ENCODE peak calls at places on chromosomes 11 and 22, in five cellular contexts. One of them, this sample, is unnamed.

GRCh38 chr11:47980907-47981621 is 705 bp downstream of the PTPRJ start:
- DNase-seq in nephron progenitor cell: peak; percentile 74
- DNase-seq in activated CD8-positive, alpha-beta T cell treated with anti-CD3 and anti-CD28 coated beads for 36 hours: peak; percentile 35
- DNase-seq in GM20000: peak; percentile 76
- DNase-seq in PC-9: no peak
- DNase-seq in this sample: peak; percentile 42

GRCh38 chr22:31313366-31314147 is 21.3 kb upstream of the PIK3IP1 start:
- DNase-seq in nephron progenitor cell: peak; percentile 70
- DNase-seq in activated CD8-positive, alpha-beta T cell treated with anti-CD3 and anti-CD28 coated beads for 36 hours: peak; percentile 80
- DNase-seq in GM20000: peak; percentile 61
- DNase-seq in PC-9: peak; percentile 88
- DNase-seq in this sample: peak; percentile 74

GRCh38 chr11:9078113-9079041 is 13.0 kb downstream of the SCUBE2 start:
- DNase-seq in nephron progenitor cell: no peak
- DNase-seq in activated CD8-positive, alpha-beta T cell treated with anti-CD3 and anti-CD28 coated beads for 36 hours: no peak
- DNase-seq in GM20000: no peak
- DNase-seq in PC-9: no peak
- DNase-seq in this sample: no peak

GRCh38 chr22:35842954-35843353 is 125.3 kb downstream of the APOL5 start:
- DNase-seq in nephron progenitor cell: peak; percentile 20
- DNase-seq in activated CD8-positive, alpha-beta T cell treated with anti-CD3 and anti-CD28 coated beads for 36 hours: peak; percentile 16
- DNase-seq in GM20000: peak; percentile 15
- DNase-seq in PC-9: no peak
- DNase-seq in this sample: no peak

GRCh38 chr11:102138677-102139076 is 28.4 kb downstream of the YAP1 start:
- DNase-seq in nephron progenitor cell: no peak
- DNase-seq in activated CD8-positive, alpha-beta T cell treated with anti-CD3 and anti-CD28 coated beads for 36 hours: no peak
- DNase-seq in GM20000: no peak
- DNase-seq in PC-9: peak; percentile 73
- DNase-seq in this sample: no peak

GRCh38 chr11:20964985-20965384 is 295.6 kb downstream of the NELL1 start:
- DNase-seq in nephron progenitor cell: no peak
- DNase-seq in activated CD8-positive, alpha-beta T cell treated with anti-CD3 and anti-CD28 coated beads for 36 hours: no peak
- DNase-seq in GM20000: no peak
- DNase-seq in PC-9: no peak
- DNase-seq in this sample: no peak

GRCh38 chr11:77542296-77542695 is 47.5 kb upstream of the AQP11 start:
- DNase-seq in nephron progenitor cell: no peak
- DNase-seq in activated CD8-positive, alpha-beta T cell treated with anti-CD3 and anti-CD28 coated beads for 36 hours: no peak
- DNase-seq in GM20000: no peak
- DNase-seq in PC-9: no peak
- DNase-seq in this sample: no peak

GRCh38 chr22:40605676-40606250 is 30.8 kb downstream of the MRTFA start:
- DNase-seq in nephron progenitor cell: no peak
- DNase-seq in activated CD8-positive, alpha-beta T cell treated with anti-CD3 and anti-CD28 coated beads for 36 hours: no peak
- DNase-seq in GM20000: no peak
- DNase-seq in PC-9: peak; percentile 76
- DNase-seq in this sample: no peak

GRCh38 chr11:45949992-45950407 is 27.5 kb downstream of the LARGE2 start:
- DNase-seq in nephron progenitor cell: no peak
- DNase-seq in activated CD8-positive, alpha-beta T cell treated with anti-CD3 and anti-CD28 coated beads for 36 hours: no peak
- DNase-seq in GM20000: no peak
- DNase-seq in PC-9: no peak
- DNase-seq in this sample: no peak

GRCh38 chr11:95067828-95068244 is 1.1 kb downstream of the SRSF8 start:
- DNase-seq in nephron progenitor cell: no peak
- DNase-seq in activated CD8-positive, alpha-beta T cell treated with anti-CD3 and anti-CD28 coated beads for 36 hours: no peak
- DNase-seq in GM20000: no peak
- DNase-seq in PC-9: no peak
- DNase-seq in this sample: peak; percentile 62

GRCh38 chr22:40922484-40923303 is 28.5 kb upstream of the RBX1 start:
- DNase-seq in nephron progenitor cell: no peak
- DNase-seq in activated CD8-positive, alpha-beta T cell treated with anti-CD3 and anti-CD28 coated beads for 36 hours: peak; percentile 8
- DNase-seq in GM20000: peak; percentile 52
- DNase-seq in PC-9: peak; percentile 56
- DNase-seq in this sample: no peak

GRCh38 chr11:75851203-75851602 is 36.2 kb downstream of the UVRAG start:
- DNase-seq in nephron progenitor cell: no peak
- DNase-seq in activated CD8-positive, alpha-beta T cell treated with anti-CD3 and anti-CD28 coated beads for 36 hours: no peak
- DNase-seq in GM20000: no peak
- DNase-seq in PC-9: no peak
- DNase-seq in this sample: no peak

GRCh38 chr11:2298795-2299747 is 2.6 kb downstream of the C11orf21 start:
- DNase-seq in nephron progenitor cell: peak; percentile 47
- DNase-seq in activated CD8-positive, alpha-beta T cell treated with anti-CD3 and anti-CD28 coated beads for 36 hours: peak; percentile 74
- DNase-seq in GM20000: no peak
- DNase-seq in PC-9: peak; percentile 40
- DNase-seq in this sample: no peak
- TF ChIP-seq CTCF in nephron progenitor cell: peak; percentile 43
- TF ChIP-seq CTCF in activated CD8-positive, alpha-beta T cell treated with anti-CD3 and anti-CD28 coated beads for 36 hours: peak; percentile 59
- TF ChIP-seq CTCF in GM20000: no peak
- TF ChIP-seq CTCF in PC-9: peak; percentile 75
- TF ChIP-seq CTCF in this sample: no peak

GRCh38 chr11:27909386-27909785 is 198.6 kb downstream of the KIF18A start:
- DNase-seq in nephron progenitor cell: no peak
- DNase-seq in activated CD8-positive, alpha-beta T cell treated with anti-CD3 and anti-CD28 coated beads for 36 hours: no peak
- DNase-seq in GM20000: no peak
- DNase-seq in PC-9: no peak
- DNase-seq in this sample: no peak
- TF ChIP-seq CTCF in nephron progenitor cell: no peak
- TF ChIP-seq CTCF in activated CD8-positive, alpha-beta T cell treated with anti-CD3 and anti-CD28 coated beads for 36 hours: no peak
- TF ChIP-seq CTCF in GM20000: no peak
- TF ChIP-seq CTCF in PC-9: no peak
- TF ChIP-seq CTCF in this sample: no peak

GRCh38 chr11:14190992-14191773 is 167.8 kb downstream of the RRAS2 start:
- DNase-seq in nephron progenitor cell: no peak
- DNase-seq in activated CD8-positive, alpha-beta T cell treated with anti-CD3 and anti-CD28 coated beads for 36 hours: no peak
- DNase-seq in GM20000: no peak
- DNase-seq in PC-9: no peak
- DNase-seq in this sample: no peak

GRCh38 chr11:14189874-14190273 is 169.1 kb downstream of the RRAS2 start:
- DNase-seq in nephron progenitor cell: no peak
- DNase-seq in activated CD8-positive, alpha-beta T cell treated with anti-CD3 and anti-CD28 coated beads for 36 hours: no peak
- DNase-seq in GM20000: no peak
- DNase-seq in PC-9: no peak
- DNase-seq in this sample: no peak

DNA sequence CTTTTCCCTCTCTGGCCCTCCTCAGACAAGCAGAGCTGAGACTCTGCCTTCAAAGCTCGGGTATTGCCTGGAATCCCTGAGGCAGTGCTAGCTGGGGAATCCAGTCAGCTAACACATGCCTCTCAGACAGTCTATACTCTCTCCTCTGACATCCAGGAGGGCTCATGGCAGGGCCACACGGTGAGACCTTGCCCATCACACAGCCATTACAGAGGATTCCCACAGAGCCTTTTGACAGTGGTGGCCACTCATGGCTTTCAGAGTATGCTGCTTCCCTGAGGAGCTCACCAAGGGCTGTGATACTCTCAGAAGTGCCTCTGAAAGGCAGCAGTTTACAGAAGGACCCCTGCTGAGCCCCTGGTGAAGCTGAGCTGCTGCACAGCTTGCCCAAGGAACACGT is 165.3 kb downstream of the RRAS2 start:
- DNase-seq in nephron progenitor cell: no peak
- DNase-seq in activated CD8-positive, alpha-beta T cell treated with anti-CD3 and anti-CD28 coated beads for 36 hours: no peak
- DNase-seq in GM20000: no peak
- DNase-seq in PC-9: no peak
- DNase-seq in this sample: no peak
- TF ChIP-seq CTCF in nephron progenitor cell: no peak
- TF ChIP-seq CTCF in activated CD8-positive, alpha-beta T cell treated with anti-CD3 and anti-CD28 coated beads for 36 hours: no peak
- TF ChIP-seq CTCF in GM20000: no peak
- TF ChIP-seq CTCF in PC-9: no peak
- TF ChIP-seq CTCF in this sample: no peak

DNA sequence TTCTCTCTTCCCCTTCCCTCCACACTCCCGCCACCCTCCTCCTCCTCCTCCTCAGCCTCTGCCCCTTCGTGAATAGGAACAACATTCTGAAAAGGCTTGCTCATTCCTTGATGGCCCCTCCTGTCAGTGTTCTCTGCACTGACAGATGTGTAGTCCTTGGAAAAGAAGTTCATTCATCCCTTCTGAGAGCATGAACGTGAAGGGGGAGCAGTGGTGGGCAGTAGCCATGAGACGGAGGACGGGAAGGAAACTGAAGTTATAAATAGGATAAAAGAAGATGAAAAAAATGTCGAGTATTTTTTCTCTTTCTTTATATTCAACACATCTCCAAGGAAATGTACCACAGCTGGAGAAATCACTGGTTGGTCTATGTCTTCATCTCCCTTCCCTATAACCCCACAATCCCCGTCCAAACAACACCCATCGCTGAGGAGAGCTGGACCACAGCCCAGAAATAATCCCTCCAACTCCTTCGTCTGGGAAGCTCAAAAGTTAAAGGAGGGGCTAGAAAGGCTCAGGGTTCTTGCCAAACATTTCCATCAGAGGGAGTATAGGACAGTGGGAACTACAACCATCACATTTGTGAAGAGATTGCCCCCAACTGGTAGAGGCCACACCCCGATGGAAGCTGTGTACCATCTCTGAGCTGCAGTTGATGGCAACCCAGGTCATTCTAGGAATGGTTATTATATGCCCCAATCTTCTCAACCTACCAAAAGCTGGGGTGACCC is 33.5 kb downstream of the ETS1 start:
- DNase-seq in nephron progenitor cell: no peak
- DNase-seq in activated CD8-positive, alpha-beta T cell treated with anti-CD3 and anti-CD28 coated beads for 36 hours: peak; percentile 22
- DNase-seq in GM20000: no peak
- DNase-seq in PC-9: no peak
- DNase-seq in this sample: no peak
- TF ChIP-seq CTCF in nephron progenitor cell: no peak
- TF ChIP-seq CTCF in activated CD8-positive, alpha-beta T cell treated with anti-CD3 and anti-CD28 coated beads for 36 hours: peak; percentile 3
- TF ChIP-seq CTCF in GM20000: peak; percentile 59
- TF ChIP-seq CTCF in PC-9: no peak
- TF ChIP-seq CTCF in this sample: no peak

GRCh38 chr11:19868871-19869270 is 156.2 kb downstream of the NAV2 start:
- DNase-seq in nephron progenitor cell: no peak
- DNase-seq in activated CD8-positive, alpha-beta T cell treated with anti-CD3 and anti-CD28 coated beads for 36 hours: no peak
- DNase-seq in GM20000: no peak
- DNase-seq in PC-9: no peak
- DNase-seq in this sample: no peak

GRCh38 chr11:19871531-19871930 is 158.9 kb downstream of the NAV2 start:
- DNase-seq in nephron progenitor cell: no peak
- DNase-seq in activated CD8-positive, alpha-beta T cell treated with anti-CD3 and anti-CD28 coated beads for 36 hours: no peak
- DNase-seq in GM20000: no peak
- DNase-seq in PC-9: no peak
- DNase-seq in this sample: no peak

GRCh38 chr11:19868281-19868821 is 155.7 kb downstream of the NAV2 start:
- DNase-seq in nephron progenitor cell: no peak
- DNase-seq in activated CD8-positive, alpha-beta T cell treated with anti-CD3 and anti-CD28 coated beads for 36 hours: no peak
- DNase-seq in GM20000: no peak
- DNase-seq in PC-9: no peak
- DNase-seq in this sample: no peak

GRCh38 chr11:19869466-19869865 is 156.8 kb downstream of the NAV2 start:
- DNase-seq in nephron progenitor cell: no peak
- DNase-seq in activated CD8-positive, alpha-beta T cell treated with anti-CD3 and anti-CD28 coated beads for 36 hours: no peak
- DNase-seq in GM20000: no peak
- DNase-seq in PC-9: no peak
- DNase-seq in this sample: no peak

GRCh38 chr11:19869946-19870589 is 157.4 kb downstream of the NAV2 start:
- DNase-seq in nephron progenitor cell: no peak
- DNase-seq in activated CD8-positive, alpha-beta T cell treated with anti-CD3 and anti-CD28 coated beads for 36 hours: no peak
- DNase-seq in GM20000: no peak
- DNase-seq in PC-9: no peak
- DNase-seq in this sample: no peak
- TF ChIP-seq CTCF in nephron progenitor cell: no peak
- TF ChIP-seq CTCF in activated CD8-positive, alpha-beta T cell treated with anti-CD3 and anti-CD28 coated beads for 36 hours: no peak
- TF ChIP-seq CTCF in GM20000: no peak
- TF ChIP-seq CTCF in PC-9: no peak
- TF ChIP-seq CTCF in this sample: no peak

DNA sequence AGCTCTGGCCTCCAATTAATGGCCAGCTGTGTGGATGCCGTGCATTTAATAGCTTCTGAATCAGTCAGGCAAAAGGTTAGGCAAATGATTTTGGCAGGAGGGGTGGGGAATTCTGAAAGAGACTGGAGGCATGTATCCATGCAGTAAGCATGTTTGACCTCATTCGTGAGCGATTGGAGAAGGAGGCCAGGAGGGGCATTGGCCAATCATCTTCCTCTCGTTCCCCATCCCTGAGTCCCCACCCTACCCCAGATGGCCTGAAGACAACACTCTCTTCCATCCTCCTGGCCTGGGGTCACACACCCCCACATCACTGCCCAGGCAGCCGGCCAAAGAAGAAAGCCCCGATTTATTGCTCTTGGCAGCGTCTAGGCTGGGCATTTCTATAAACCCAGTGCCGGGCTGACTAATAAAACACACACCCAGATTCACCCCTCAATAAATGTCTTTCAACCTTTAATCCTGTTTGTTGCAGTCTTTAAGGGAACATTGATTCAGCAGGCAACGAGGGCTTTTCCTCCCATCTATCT is 150.0 kb downstream of the OPCML start:
- DNase-seq in nephron progenitor cell: no peak
- DNase-seq in activated CD8-positive, alpha-beta T cell treated with anti-CD3 and anti-CD28 coated beads for 36 hours: no peak
- DNase-seq in GM20000: no peak
- DNase-seq in PC-9: no peak
- DNase-seq in this sample: no peak
- TF ChIP-seq CTCF in nephron progenitor cell: no peak
- TF ChIP-seq CTCF in activated CD8-positive, alpha-beta T cell treated with anti-CD3 and anti-CD28 coated beads for 36 hours: no peak
- TF ChIP-seq CTCF in GM20000: no peak
- TF ChIP-seq CTCF in PC-9: no peak
- TF ChIP-seq CTCF in this sample: no peak

GRCh38 chr11:65781152-65781961 is 581 bp upstream of the AP5B1 start:
- DNase-seq in nephron progenitor cell: peak; percentile 45
- DNase-seq in activated CD8-positive, alpha-beta T cell treated with anti-CD3 and anti-CD28 coated beads for 36 hours: no peak
- DNase-seq in GM20000: no peak
- DNase-seq in PC-9: peak; percentile 46
- DNase-seq in this sample: no peak
- TF ChIP-seq CTCF in nephron progenitor cell: no peak
- TF ChIP-seq CTCF in activated CD8-positive, alpha-beta T cell treated with anti-CD3 and anti-CD28 coated beads for 36 hours: peak; percentile 50
- TF ChIP-seq CTCF in GM20000: peak; percentile 63
- TF ChIP-seq CTCF in PC-9: no peak
- TF ChIP-seq CTCF in this sample: peak; percentile 39